ENCODE peak calls at places on chromosomes 11 and 22, in eight cellular contexts. O, J, Y, R, K, L, E and T are unnamed samples.

GRCh38 chr11:46345131-46345597 is 2.1 kb upstream of the DGKZ start:
- DNase-seq in O (no peak), J (no peak), Y (no peak), R (no peak), K (peak), L (no peak), E (no peak), T (no peak)

GRCh38 chr11:27462543-27462942 is 10.0 kb downstream of the LGR4 start:
- DNase-seq in O (no peak), J (no peak), Y (no peak), R (no peak), K (no peak), L (no peak), E (no peak), T (no peak)

GRCh38 chr11:95999604-96000003 is 75.7 kb upstream of the MTMR2 start:
- DNase-seq in O (no peak), J (no peak), Y (no peak), R (no peak), K (no peak), L (no peak), E (no peak), T (no peak)

GRCh38 chr22:36144886-36145541 is 15.5 kb downstream of the APOL3 start:
- DNase-seq in O (peak), J (peak), Y (peak), R (peak), K (peak), L (peak), E (peak), T (no peak)

GRCh38 chr22:37989146-37990045 is 5.0 kb upstream of the SOX10 start:
- DNase-seq in O (no peak), J (no peak), Y (no peak), R (no peak), K (no peak), L (no peak), E (no peak), T (no peak)

GRCh38 chr22:40258463-40259046 is 80.8 kb downstream of the TNRC6B start:
- DNase-seq in O (peak), J (peak), Y (peak), R (no peak), K (no peak), L (no peak), E (no peak), T (no peak)

GRCh38 chr11:127816959-127817358 is 770.4 kb downstream of the ETS1 start:
- DNase-seq in O (no peak), J (no peak), Y (no peak), R (no peak), K (no peak), L (no peak), E (no peak), T (no peak)

GRCh38 chr11:125846188-125846587 is 13.1 kb downstream of the PATE4 start:
- DNase-seq in O (no peak), J (no peak), Y (no peak), R (no peak), K (no peak), L (no peak), E (no peak), T (no peak)

GRCh38 chr11:68756171-68756766 is 4.9 kb upstream of the TESMIN start:
- DNase-seq in O (no peak), J (no peak), Y (no peak), R (no peak), K (no peak), L (no peak), E (no peak), T (no peak)

GRCh38 chr11:2305862-2306823 is 4.3 kb downstream of the TSPAN32 start:
- DNase-seq in O (peak), J (no peak), Y (peak), R (peak), K (peak), L (no peak), E (peak), T (no peak)

GRCh38 chr22:44500623-44501022 is 2.6 kb upstream of the RTL6 start:
- DNase-seq in O (no peak), J (no peak), Y (no peak), R (no peak), K (no peak), L (no peak), E (no peak), T (no peak)

GRCh38 chr11:69699213-69699612 is 4.6 kb downstream of the FGF19 start:
- DNase-seq in O (no peak), J (no peak), Y (no peak), R (peak), K (no peak), L (no peak), E (no peak), T (no peak)

GRCh38 chr11:79236541-79236971 is 204.3 kb downstream of the TENM4 start:
- DNase-seq in O (peak), J (no peak), Y (peak), R (peak), K (no peak), L (peak), E (no peak), T (no peak)

GRCh38 chr11:117547188-117547831 is 219.7 kb downstream of the CEP164 start:
- DNase-seq in O (no peak), J (no peak), Y (no peak), R (no peak), K (peak), L (no peak), E (no peak), T (no peak)

GRCh38 chr11:35247428-35247827 is 108.5 kb downstream of the CD44 start:
- DNase-seq in O (no peak), J (no peak), Y (no peak), R (no peak), K (no peak), L (no peak), E (peak), T (no peak)

GRCh38 chr22:40567106-40567505 is 69.4 kb downstream of the MRTFA start:
- DNase-seq in O (peak), J (no peak), Y (peak), R (no peak), K (no peak), L (no peak), E (no peak), T (no peak)

GRCh38 chr11:92225206-92225562 is 566 bp downstream of the FAT3 start:
- DNase-seq in O (no peak), J (no peak), Y (no peak), R (no peak), K (no peak), L (no peak), E (no peak), T (no peak)

GRCh38 chr22:39123811-39124668 is 27.0 kb downstream of the APOBEC3H start:
- DNase-seq in O (no peak), J (no peak), Y (no peak), R (no peak), K (peak), L (no peak), E (no peak), T (no peak)

GRCh38 chr11:30106222-30106621 is 89.4 kb upstream of the KCNA4 start:
- DNase-seq in O (peak), J (no peak), Y (no peak), R (no peak), K (no peak), L (no peak), E (no peak), T (no peak)

GRCh38 chr11:9225748-9226298 is 39.3 kb downstream of the DENND5A start:
- DNase-seq in O (no peak), J (no peak), Y (no peak), R (no peak), K (no peak), L (no peak), E (no peak), T (no peak)

GRCh38 chr11:77687088-77687487 is 49.5 kb upstream of the CLNS1A start:
- DNase-seq in O (no peak), J (no peak), Y (no peak), R (no peak), K (no peak), L (no peak), E (no peak), T (no peak)

GRCh38 chr11:63858628-63859550 is 20.0 kb downstream of the MARK2 start:
- DNase-seq in O (peak), J (no peak), Y (peak), R (no peak), K (no peak), L (no peak), E (no peak), T (peak)

GRCh38 chr11:113488931-113489351 is 13.7 kb upstream of the DRD2 start:
- DNase-seq in O (no peak), J (no peak), Y (no peak), R (no peak), K (no peak), L (no peak), E (no peak), T (no peak)

GRCh38 chr11:95231881-95232605 is 1.0 kb upstream of the SESN3 start:
- DNase-seq in O (peak), J (no peak), Y (peak), R (peak), K (peak), L (peak), E (peak), T (no peak)

GRCh38 chr11:65078151-65078550 is 5.7 kb downstream of the CDCA5 start:
- DNase-seq in O (peak), J (peak), Y (peak), R (peak), K (peak), L (no peak), E (peak), T (no peak)

GRCh38 chr11:34346551-34346950 is 11.3 kb downstream of the ABTB2 start:
- DNase-seq in O (no peak), J (no peak), Y (no peak), R (peak), K (no peak), L (no peak), E (no peak), T (no peak)

GRCh38 chr22:24180316-24181087 is 785 bp upstream of the SUSD2 start:
- DNase-seq in O (no peak), J (no peak), Y (no peak), R (no peak), K (no peak), L (no peak), E (no peak), T (no peak)

GRCh38 chr11:124643605-124644425 is 21.2 kb downstream of the TBRG1 start:
- DNase-seq in O (peak), J (no peak), Y (peak), R (peak), K (no peak), L (peak), E (no peak), T (no peak)